ENCODE peak calls at places on chromosome 10, in four cellular contexts. X is HuH-7, T is HEK293T, K is prostate gland. G is an unnamed sample.

GRCh38 chr10:62938672-62939071 is 122.5 kb upstream of the EGR2 start:
- DNase-seq in X (no peak), T (no peak), K (no peak), G (no peak)

GRCh38 chr10:23001901-23002516 is 74.2 kb downstream of the ARMC3 start:
- DNase-seq in X (no peak), T (no peak), K (no peak), G (no peak)

GRCh38 chr10:94343159-94343558 is 19.6 kb downstream of the NOC3L start:
- DNase-seq in X (no peak), T (no peak), K (no peak), G (no peak)

GRCh38 chr10:27445070-27445469 is 59.0 kb upstream of the RAB18 start:
- DNase-seq in X (no peak), T (no peak), K (no peak), G (no peak)

GRCh38 chr10:125982256-125982948 is 86.0 kb downstream of the FANK1 start:
- DNase-seq in X (peak), T (peak), K (peak), G (peak)

GRCh38 chr10:37763132-37763531 is 94.3 kb downstream of the ZNF248 start:
- DNase-seq in X (no peak), T (no peak), K (no peak), G (no peak)

GRCh38 chr10:124035928-124036558 is 57.4 kb downstream of the CHST15 start:
- DNase-seq in X (peak), T (no peak), K (peak), G (peak)

GRCh38 chr10:64733980-64734379 is 1212.8 kb downstream of the REEP3 start:
- DNase-seq in X (peak), T (peak), K (no peak), G (no peak)

GRCh38 chr10:58451490-58451889 is 61.2 kb upstream of the BICC1 start:
- DNase-seq in X (no peak), T (no peak), K (no peak), G (no peak)

G was measured in K562.